ENCODE peak calls at places on chromosomes 12 and 14, in five cellular contexts. V is fibroblast of lung; H is brain microvascular endothelial cell; I is CD8-positive, alpha-beta T cell; J is AG04450. P is an unnamed sample.

GRCh38 chr14:92473947-92474535 is 39.5 kb upstream of the RIN3 start:
- DNase-seq in J (no peak), H (no peak), V (no peak), I (peak), P (no peak)

GRCh38 chr14:53019391-53019790 is 68.5 kb upstream of the FERMT2 start:
- DNase-seq in J (no peak), V (no peak), I (no peak), H (no peak), P (no peak)

GRCh38 chr12:3170423-3171194 is 93.4 kb downstream of the TSPAN9 start:
- DNase-seq in I (no peak), V (peak), H (peak), J (peak), P (peak)

GRCh38 chr12:49853671-49854070 is 10.8 kb upstream of the BCDIN3D start:
- DNase-seq in I (no peak), H (no peak), J (no peak), V (no peak), P (no peak)

GRCh38 chr12:120121766-120122293 is 5.3 kb upstream of the RAB35 start:
- DNase-seq in V (no peak), I (no peak), H (no peak), J (no peak), P (peak)

GRCh38 chr12:124130717-124131670 is 158.0 kb downstream of the ZNF664 start:
- DNase-seq in I (no peak), V (no peak), H (no peak), J (no peak), P (peak)

GRCh38 chr12:67710582-67710981 is 62.0 kb downstream of the DYRK2 start:
- DNase-seq in H (no peak), V (peak), J (no peak), I (no peak), P (peak)

GRCh38 chr12:8742501-8742900 is 44.7 kb downstream of the RIMKLB start:
- DNase-seq in J (peak), V (peak), H (peak), I (no peak), P (peak)

GRCh38 chr12:127723236-127723635 is 543.7 kb upstream of the TMEM132C start:
- DNase-seq in V (no peak), H (no peak), J (no peak), I (no peak), P (no peak)

GRCh38 chr14:105913221-105913620 is 386.8 kb downstream of the TMEM121 start:
- DNase-seq in H (no peak), I (no peak), V (no peak), J (no peak), P (no peak)

GRCh38 chr14:78567343-78567742 is 397.2 kb downstream of the NRXN3 start:
- DNase-seq in I (no peak), J (no peak), V (no peak), H (no peak), P (no peak)

GRCh38 chr12:13179159-13180074 is 17.1 kb upstream of the EMP1 start:
- DNase-seq in H (peak), I (peak), V (peak), J (no peak), P (peak)

GRCh38 chr14:63893701-63894458 is 41.1 kb downstream of the SYNE2 start:
- DNase-seq in J (peak), H (peak), V (peak), I (no peak), P (peak)

DNA sequence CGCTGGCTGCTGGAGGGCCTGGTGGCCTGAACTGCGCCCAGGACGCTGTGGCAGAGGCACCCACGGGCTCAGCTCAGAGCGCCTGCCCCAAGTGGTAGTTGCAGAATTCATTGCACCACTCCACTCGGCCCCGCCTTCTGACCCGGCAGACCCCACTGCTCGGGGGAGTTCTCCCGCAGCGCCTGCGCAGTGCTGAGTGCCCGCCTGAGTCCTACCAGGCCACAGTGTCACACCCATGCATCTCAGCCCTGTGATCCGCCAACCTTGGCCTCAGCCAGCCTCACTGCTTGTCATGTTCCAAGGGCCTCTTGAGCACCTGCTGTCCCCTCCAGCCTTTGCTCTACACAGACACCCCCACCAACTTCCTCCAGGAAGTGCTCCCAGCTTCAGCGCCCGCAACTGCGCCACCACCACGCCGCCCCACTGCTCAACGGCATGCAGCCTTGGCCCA is 12.2 kb downstream of the DEGS2 start:
- DNase-seq in J (no peak), H (no peak), I (peak), V (no peak), P (no peak)
- H3K4me3 ChIP-seq in J (no peak), H (no peak), I (peak), V (no peak), P (no peak)

GRCh38 chr14:79698218-79698617 is 513.1 kb downstream of the DIO2 start:
- DNase-seq in H (no peak), V (no peak), I (no peak), J (no peak), P (no peak)
- TF ChIP-seq CTCF in H (no peak), V (no peak), I (no peak), J (no peak), P (no peak)

DNA sequence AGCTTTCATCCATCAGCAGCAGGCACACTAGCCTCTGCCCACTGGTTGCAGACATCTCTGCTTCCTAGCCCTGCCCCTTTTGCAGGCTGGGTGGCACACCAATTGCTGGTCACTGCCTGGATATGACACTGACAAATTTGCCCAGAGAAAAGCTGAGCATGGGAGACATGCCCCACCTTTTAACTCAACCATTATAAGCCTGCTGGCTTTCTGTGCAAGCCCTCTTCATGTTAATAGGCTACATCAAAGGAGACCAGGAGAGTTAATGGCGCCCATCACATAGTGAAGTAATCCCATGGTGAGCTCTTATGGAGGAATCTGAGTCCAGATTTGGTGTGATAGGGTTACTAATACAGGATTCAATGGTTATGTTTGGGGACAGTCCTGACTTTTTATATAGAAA is 139.2 kb downstream of the KICS2 start:
- DNase-seq in I (no peak), J (no peak), V (no peak), H (no peak), P (no peak)
- H3K4me3 ChIP-seq in I (no peak), J (no peak), V (no peak), H (no peak), P (no peak)

DNA sequence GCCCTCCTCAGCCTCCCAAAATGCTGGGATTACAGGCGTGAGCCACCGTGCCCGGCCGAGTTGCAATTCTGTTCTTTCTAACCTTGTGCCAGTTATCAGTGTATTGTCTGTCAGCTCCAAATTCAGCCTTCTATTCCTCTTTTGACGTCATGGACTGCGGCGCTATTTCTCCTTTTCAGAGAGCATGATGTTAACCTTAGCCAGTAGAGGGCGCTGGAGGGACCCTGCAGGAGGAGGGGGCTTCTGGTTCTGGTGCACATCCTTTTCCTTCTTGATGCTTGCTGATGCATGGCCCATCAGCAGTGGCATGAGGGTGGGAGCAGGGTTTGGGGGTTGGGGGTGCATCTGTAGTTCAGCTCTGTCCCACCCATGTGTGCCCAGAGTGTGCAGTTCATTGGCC is 179.3 kb upstream of the RMST start:
- DNase-seq in H (no peak), I (no peak), V (no peak), J (no peak), P (no peak)
- TF ChIP-seq CTCF in H (no peak), I (no peak), V (no peak), J (no peak), P (no peak)

GRCh38 chr12:9757433-9758025 is 3.2 kb downstream of the CD69 start:
- DNase-seq in J (no peak), H (no peak), I (no peak), V (no peak), P (no peak)

GRCh38 chr12:9756756-9757155 is 3.9 kb downstream of the CD69 start:
- DNase-seq in H (no peak), J (no peak), V (no peak), I (no peak), P (no peak)

GRCh38 chr12:9756174-9756573 is 4.5 kb downstream of the CD69 start:
- DNase-seq in H (no peak), V (no peak), J (no peak), I (no peak), P (no peak)

GRCh38 chr12:9759680-9760592 is 765 bp downstream of the CD69 start:
- DNase-seq in H (no peak), I (no peak), V (no peak), J (no peak), P (no peak)

DNA sequence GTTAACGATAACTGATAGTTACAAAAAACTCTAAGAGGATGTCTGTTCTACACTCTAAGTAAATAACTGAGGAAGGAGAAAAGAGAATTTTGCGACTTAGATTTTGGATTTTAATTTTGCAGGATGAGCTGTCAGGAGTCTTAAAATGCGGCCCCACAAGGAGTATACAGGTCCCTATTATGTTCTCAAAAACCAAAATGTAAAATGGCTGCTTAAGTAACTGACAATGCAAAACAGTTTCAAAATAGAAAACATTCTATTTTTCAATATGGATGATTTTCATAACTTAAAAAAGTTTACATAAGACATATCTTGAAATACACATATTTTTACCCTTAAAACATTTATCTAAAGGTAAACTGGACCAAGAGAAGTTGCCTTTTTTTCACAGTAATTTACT is 2.6 kb downstream of the CD69 start:
- DNase-seq in J (no peak), I (no peak), V (no peak), H (no peak), P (no peak)
- H3K4me3 ChIP-seq in J (no peak), I (peak), V (no peak), H (no peak), P (no peak)

GRCh38 chr12:52396656-52397055 is 9.5 kb downstream of the KRT82 start:
- DNase-seq in J (no peak), I (no peak), H (no peak), V (no peak), P (no peak)

GRCh38 chr12:52394836-52395405 is 9.5 kb upstream of the KRT84 start:
- DNase-seq in V (no peak), H (no peak), J (no peak), I (no peak), P (no peak)

GRCh38 chr12:52398176-52398575 is 8.0 kb downstream of the KRT82 start:
- DNase-seq in I (no peak), J (no peak), H (no peak), V (no peak), P (no peak)

GRCh38 chr12:52392465-52393007 is 7.1 kb upstream of the KRT84 start:
- DNase-seq in J (no peak), V (no peak), H (no peak), I (no peak), P (no peak)

GRCh38 chr12:52395761-52396434 is 10.2 kb downstream of the KRT82 start:
- DNase-seq in J (no peak), H (no peak), I (no peak), V (no peak), P (peak)
- TF ChIP-seq CTCF in J (peak), H (peak), I (no peak), V (no peak), P (peak)

DNA sequence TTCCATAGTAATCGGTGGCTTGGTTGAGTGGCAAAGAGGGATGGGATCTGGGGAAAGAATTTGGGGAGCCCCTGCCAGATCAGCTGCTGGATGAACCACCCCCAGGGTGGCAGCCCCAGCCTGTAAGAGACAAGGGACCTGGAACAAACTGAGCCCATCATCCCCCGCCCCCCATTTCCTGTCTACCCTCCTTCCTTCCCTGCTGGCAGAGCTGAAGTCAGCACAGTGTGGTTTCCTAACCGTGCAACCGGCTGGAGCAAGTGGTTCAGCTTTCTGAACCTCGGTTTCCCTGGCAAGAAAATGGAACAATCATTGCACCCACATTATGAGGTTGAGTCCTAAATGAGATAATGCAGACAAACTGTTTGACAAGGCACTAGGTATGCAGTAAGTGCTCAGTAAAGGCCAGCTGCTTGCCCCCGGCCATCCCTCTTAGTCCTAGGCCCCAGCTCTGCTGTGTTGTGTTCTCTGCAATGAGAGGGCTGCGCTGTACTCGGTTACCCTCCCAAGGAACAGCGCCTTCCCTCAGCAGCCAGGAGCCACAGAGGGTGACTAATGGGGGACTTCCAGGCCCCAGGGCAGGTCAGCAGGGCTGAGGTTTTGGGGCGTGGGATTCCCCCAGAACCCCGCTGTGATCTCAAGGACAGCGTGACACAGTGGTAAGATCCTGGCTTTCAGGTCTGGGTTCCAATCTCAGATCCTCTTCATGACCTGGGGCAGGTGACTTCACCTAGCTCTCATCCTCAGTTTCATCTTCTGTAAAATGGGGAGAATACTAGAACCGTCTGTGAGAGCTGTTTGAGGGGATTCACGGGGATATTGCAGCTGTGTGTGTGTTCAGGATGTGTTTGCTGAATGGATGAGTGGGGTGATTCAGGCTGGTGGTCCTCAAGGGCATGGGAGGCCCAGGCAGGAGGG is 16.5 kb downstream of the SELPLG start:
- DNase-seq in V (no peak), H (peak), J (no peak), I (peak), P (peak)
- H3K4me3 ChIP-seq in V (no peak), H (no peak), J (no peak), I (no peak), P (no peak)

DNA sequence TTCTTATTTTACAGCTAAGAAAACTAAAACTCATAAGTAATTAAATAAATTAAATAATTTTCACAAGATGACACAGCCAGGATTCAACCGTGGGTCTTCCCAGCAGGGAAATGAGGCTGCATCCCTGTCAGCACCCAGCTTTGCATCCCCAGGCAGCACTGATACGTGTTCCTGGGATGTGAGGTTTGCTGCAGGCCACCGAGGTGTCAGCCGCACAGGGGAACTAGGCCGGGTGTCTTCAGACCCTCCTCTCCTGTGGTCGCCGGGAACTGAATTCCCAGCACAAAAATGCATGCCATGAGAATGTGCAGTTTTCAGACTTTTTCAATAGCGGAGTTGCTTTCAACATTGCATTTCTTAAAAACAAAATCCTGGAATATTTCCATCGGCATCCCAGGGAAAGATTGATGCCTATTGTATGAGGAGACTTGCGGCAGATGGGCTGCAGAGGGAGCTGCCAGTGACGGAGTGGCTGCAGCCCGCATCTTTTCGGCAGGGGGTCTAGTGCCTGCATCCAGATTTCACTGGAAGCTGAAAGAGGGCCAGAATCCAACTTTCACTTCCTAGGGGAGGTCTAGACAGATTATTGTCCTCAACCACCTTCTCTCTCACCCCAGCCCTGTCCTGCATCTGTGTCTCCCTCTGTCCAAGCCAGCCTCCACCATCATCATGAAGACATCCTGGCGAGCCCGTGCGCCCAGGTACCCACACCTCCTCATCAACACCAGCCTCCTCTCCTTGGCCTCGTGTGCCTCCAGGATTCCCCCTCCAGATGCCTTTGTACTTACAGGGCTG is 12.6 kb downstream of the LRTM2 start:
- DNase-seq in J (no peak), V (no peak), I (no peak), H (no peak), P (no peak)
- TF ChIP-seq CTCF in J (no peak), V (no peak), I (no peak), H (no peak), P (no peak)

P was measured in fibroblast of villous mesenchyme.